ENCODE peak calls at places on chromosomes 6 and 20, in seven cellular contexts. J is activated CD4-positive, alpha-beta T cell treated with anti-CD3 and anti-CD28 coated beads, Interleukin-2, amount 50 U/mL, for 1 hour; Z is T-helper 1 cell; W is stromal cell of bone marrow; N is nephron progenitor cell; O is NCI-H460; A is ecto neural progenitor cell. V is an unnamed sample.

GRCh38 chr6:20892365-20892764 is 358.1 kb downstream of the CDKAL1 start:
- DNase-seq in A (no peak), Z (no peak), N (no peak), O (no peak), W (no peak), J (no peak), V (no peak)

GRCh38 chr6:51839975-51840374 is 247.4 kb downstream of the PKHD1 start:
- DNase-seq in J (no peak), Z (no peak), A (no peak), W (no peak), O (no peak), N (peak), V (no peak)

GRCh38 chr6:54618597-54618996 is 228.0 kb upstream of the FAM83B start:
- DNase-seq in W (no peak), J (no peak), O (no peak), N (no peak), Z (no peak), A (no peak), V (no peak)

GRCh38 chr20:8057871-8058270 is 38.3 kb upstream of the TMX4 start:
- DNase-seq in N (no peak), Z (no peak), W (no peak), J (no peak), A (no peak), O (no peak), V (no peak)

GRCh38 chr6:13304580-13305255 is 23.6 kb downstream of the TBC1D7 start:
- DNase-seq in A (no peak), J (no peak), N (no peak), W (no peak), O (no peak), Z (no peak), V (no peak)

GRCh38 chr6:159193923-159194322 is 24.7 kb downstream of the FNDC1 start:
- DNase-seq in J (no peak), W (no peak), A (no peak), Z (no peak), O (no peak), N (no peak), V (no peak)

GRCh38 chr20:38084425-38084951 is 50.9 kb downstream of the RPRD1B start:
- DNase-seq in W (no peak), N (no peak), A (no peak), Z (no peak), J (no peak), O (no peak), V (no peak)

GRCh38 chr6:158174024-158174423 is 5.9 kb downstream of the GTF2H5 start:
- DNase-seq in J (no peak), W (no peak), O (no peak), N (no peak), Z (no peak), A (no peak), V (no peak)

GRCh38 chr20:12047838-12048432 is 130.2 kb downstream of the BTBD3 start:
- DNase-seq in O (no peak), N (no peak), A (no peak), J (no peak), Z (no peak), W (peak), V (no peak)

GRCh38 chr6:140858381-140858971 is 1274.2 kb upstream of the GJE1 start:
- DNase-seq in N (no peak), J (no peak), Z (no peak), A (no peak), O (no peak), W (no peak), V (no peak)

GRCh38 chr20:34874094-34874654 is 1.5 kb upstream of the GGT7 start:
- DNase-seq in O (peak), Z (no peak), W (peak), N (peak), J (peak), A (peak), V (no peak)

GRCh38 chr20:17835240-17835940 is 133.2 kb downstream of the SNX5 start:
- DNase-seq in A (no peak), J (no peak), N (no peak), W (peak), O (peak), Z (no peak), V (no peak)

GRCh38 chr6:81751388-81752083 is 945 bp downstream of the TENT5A start:
- DNase-seq in W (no peak), N (peak), Z (peak), O (no peak), A (peak), J (peak), V (peak)

GRCh38 chr20:38450412-38450975 is 15.4 kb upstream of the SNHG17 start:
- DNase-seq in J (no peak), A (no peak), O (no peak), W (no peak), N (no peak), Z (no peak), V (no peak)

GRCh38 chr20:54345817-54346216 is 129.6 kb upstream of the DOK5 start:
- DNase-seq in N (no peak), Z (no peak), O (no peak), A (no peak), J (no peak), W (no peak), V (no peak)

GRCh38 chr6:17278289-17279061 is 2.7 kb upstream of the RBM24 start:
- DNase-seq in Z (no peak), A (no peak), N (no peak), W (no peak), J (no peak), O (no peak), V (no peak)

GRCh38 chr6:150953860-150954259 is 88.4 kb downstream of the MTHFD1L start:
- DNase-seq in J (no peak), W (no peak), O (no peak), N (no peak), Z (no peak), A (no peak), V (no peak)

GRCh38 chr20:32753731-32754130 is 8.5 kb upstream of the DNMT3B start:
- DNase-seq in W (no peak), J (no peak), A (no peak), Z (no peak), N (no peak), O (no peak), V (no peak)

GRCh38 chr6:13190391-13190790 is 137.9 kb downstream of the TBC1D7 start:
- DNase-seq in W (peak), J (no peak), A (no peak), O (no peak), Z (no peak), N (no peak), V (no peak)

GRCh38 chr20:33249456-33249855 is 13.7 kb downstream of the BPIFA1 start:
- DNase-seq in O (no peak), N (no peak), W (no peak), J (no peak), Z (no peak), A (no peak), V (no peak)

GRCh38 chr6:73079611-73079955 is 145.7 kb downstream of the KHDC1L start:
- DNase-seq in O (no peak), J (no peak), W (no peak), Z (no peak), A (no peak), N (no peak), V (no peak)

GRCh38 chr6:166561766-166562165 is 24.7 kb downstream of the RAMACL start:
- DNase-seq in N (no peak), J (no peak), Z (no peak), W (no peak), O (no peak), A (no peak), V (no peak)

GRCh38 chr6:152595507-152595906 is 41.7 kb downstream of the SYNE1 start:
- DNase-seq in A (no peak), J (no peak), W (no peak), N (no peak), Z (no peak), O (no peak), V (no peak)

GRCh38 chr6:66568271-66568670 is 861.2 kb upstream of the EYS start:
- DNase-seq in A (no peak), J (no peak), N (no peak), Z (no peak), W (no peak), O (no peak), V (no peak)

V was measured in CD8-positive, alpha-beta memory T cell.